ENCODE peak calls at places on chromosomes 12 and 14, in ten cellular contexts. I is ovary; J is adipocyte; D is right lobe of liver; U is mesothelial cell of epicardium; T is lower lobe of right lung; Z is iPS-NIHi11; A is NCI-H774; B is stimulated activated CD4-positive, alpha-beta T cell treated with anti-CD3 and anti-CD28 coated beads, Interleukin-12 subunit alpha, Interleukin-12 subunit beta, amount 100 ng/mL, for 24 hours; P is fibroblast of gingiva. X is an unnamed sample.
A peak's percentile ranks its signal among the peaks of the same experiment; 100 is the strongest.

GRCh38 chr12:88298014-88298682 is 156.0 kb downstream of the TMTC3 start:
- DNase-seq in I (no peak), J (no peak), D (no peak), U (no peak), T (no peak), Z (no peak), A (no peak), B (no peak), P (no peak), X (peak; percentile 52)

GRCh38 chr14:104787736-104788532 is 7.6 kb downstream of the AKT1 start:
- DNase-seq in I (no peak), J (no peak), D (no peak), U (no peak), T (peak; percentile 82), Z (no peak), A (no peak), B (no peak), P (no peak), X (peak; percentile 0)

GRCh38 chr14:70635971-70636595 is 5.6 kb upstream of the TTC9 start:
- DNase-seq in I (no peak), J (no peak), D (no peak), U (no peak), T (no peak), Z (no peak), A (no peak), B (no peak), P (no peak), X (no peak)

GRCh38 chr14:70780396-70781075 is 28.8 kb downstream of the MAP3K9 start:
- DNase-seq in I (no peak), J (no peak), D (no peak), U (no peak), T (peak; percentile 60), Z (no peak), A (no peak), B (no peak), P (no peak), X (peak; percentile 7)

GRCh38 chr14:86296173-86296572 is 766.2 kb downstream of the FLRT2 start:
- DNase-seq in I (no peak), J (peak; percentile 94), D (no peak), U (no peak), T (no peak), Z (no peak), A (peak; percentile 33), B (no peak), P (peak; percentile 84), X (no peak)

GRCh38 chr14:104820669-104821228 is 19.8 kb downstream of the ZBTB42 start:
- DNase-seq in I (peak; percentile 73), J (peak; percentile 60), D (peak; percentile 75), U (no peak), T (peak; percentile 81), Z (peak; percentile 72), A (no peak), B (no peak), P (peak; percentile 68), X (no peak)

GRCh38 chr12:54005853-54006699 is 2.7 kb upstream of the HOXC8 start:
- DNase-seq in I (peak; percentile 95), J (peak; percentile 96), D (peak; percentile 86), U (peak; percentile 95), T (peak; percentile 92), Z (peak; percentile 92), A (peak; percentile 65), B (peak; percentile 67), P (peak; percentile 55), X (peak; percentile 89)

GRCh38 chr12:113064395-113065125 is 8.0 kb downstream of the DTX1 start:
- DNase-seq in I (no peak), J (no peak), D (no peak), U (no peak), T (no peak), Z (no peak), A (no peak), B (no peak), P (no peak), X (no peak)

GRCh38 chr12:77754086-77754485 is 76.6 kb upstream of the NAV3 start:
- DNase-seq in I (no peak), J (no peak), D (no peak), U (no peak), T (no peak), Z (no peak), A (no peak), B (no peak), P (no peak), X (no peak)

GRCh38 chr12:57813971-57814771 is 4.4 kb downstream of the AVIL start:
- DNase-seq in I (peak; percentile 83), J (no peak), D (no peak), U (no peak), T (no peak), Z (no peak), A (no peak), B (no peak), P (peak; percentile 53), X (no peak)

GRCh38 chr14:53016491-53016890 is 65.6 kb upstream of the FERMT2 start:
- DNase-seq in I (no peak), J (peak; percentile 53), D (no peak), U (no peak), T (no peak), Z (no peak), A (no peak), B (no peak), P (no peak), X (no peak)

GRCh38 chr12:92215358-92215757 is 69.7 kb upstream of the BTG1 start:
- DNase-seq in I (no peak), J (no peak), D (no peak), U (no peak), T (no peak), Z (no peak), A (no peak), B (no peak), P (no peak), X (no peak)

GRCh38 chr14:99174081-99174851 is 97.7 kb downstream of the BCL11B start:
- DNase-seq in I (no peak), J (no peak), D (no peak), U (no peak), T (no peak), Z (no peak), A (no peak), B (no peak), P (no peak), X (no peak)

GRCh38 chr12:13630354-13630753 is 351.0 kb downstream of the GRIN2B start:
- DNase-seq in I (no peak), J (no peak), D (no peak), U (no peak), T (no peak), Z (no peak), A (no peak), B (no peak), P (no peak), X (no peak)

GRCh38 chr14:94307410-94307992 is 14.4 kb upstream of the SERPINA10 start:
- DNase-seq in I (no peak), J (no peak), D (no peak), U (no peak), T (no peak), Z (peak; percentile 66), A (no peak), B (no peak), P (no peak), X (peak; percentile 2)

GRCh38 chr14:33737446-33737845 is 213.4 kb downstream of the EGLN3 start:
- DNase-seq in I (no peak), J (no peak), D (no peak), U (no peak), T (no peak), Z (no peak), A (no peak), B (no peak), P (no peak), X (no peak)

GRCh38 chr12:115918763-115919162 is 358.7 kb downstream of the MED13L start:
- DNase-seq in I (no peak), J (no peak), D (no peak), U (no peak), T (no peak), Z (no peak), A (no peak), B (no peak), P (no peak), X (peak; percentile 42)

GRCh38 chr12:125220404-125221273 is 155.4 kb downstream of the AACS start:
- DNase-seq in I (no peak), J (no peak), D (no peak), U (no peak), T (no peak), Z (no peak), A (no peak), B (no peak), P (no peak), X (no peak)

GRCh38 chr12:93174473-93174872 is 203.3 kb upstream of the NUDT4 start:
- DNase-seq in I (no peak), J (peak; percentile 26), D (no peak), U (no peak), T (no peak), Z (no peak), A (no peak), B (no peak), P (no peak), X (no peak)

GRCh38 chr14:103292426-103293374 is 41.3 kb upstream of the EIF5 start:
- DNase-seq in I (peak; percentile 86), J (peak; percentile 89), D (peak; percentile 80), U (peak; percentile 88), T (peak; percentile 79), Z (peak; percentile 85), A (peak; percentile 59), B (peak; percentile 51), P (peak; percentile 37), X (peak; percentile 80)

GRCh38 chr14:44170099-44170498 is 337.0 kb downstream of the FSCB start:
- DNase-seq in I (no peak), J (no peak), D (no peak), U (no peak), T (no peak), Z (no peak), A (no peak), B (no peak), P (no peak), X (no peak)

GRCh38 chr14:68960123-68960522 is 19.0 kb downstream of the ACTN1 start:
- DNase-seq in I (no peak), J (no peak), D (no peak), U (no peak), T (no peak), Z (no peak), A (no peak), B (no peak), P (no peak), X (no peak)

GRCh38 chr14:105067140-105067968 is 2.1 kb upstream of the GPR132 start:
- DNase-seq in I (no peak), J (peak; percentile 9), D (no peak), U (no peak), T (no peak), Z (peak; percentile 8), A (no peak), B (no peak), P (no peak), X (no peak)

X was measured in OCI-M1.